ENCODE peak calls at places on chromosomes 3 and 15, in eight cellular contexts. S is heart right ventricle; U is NT2/D1; N is fibroblast of lung; P is CD8-positive, alpha-beta memory T cell; Y is cardiac muscle cell; I is PC-9; D is H1. Q is an unnamed sample. For H3K4me1 and H3K27me3, the result is how much of the 10 kb centered on the place peaks cover.

GRCh38 chr15:93247466-93248121 is 158.6 kb upstream of the RGMA start:
- DNase-seq in S (no peak), U (no peak), N (no peak), P (no peak), Y (no peak), I (no peak), D (no peak), Q (no peak)

GRCh38 chr15:56149071-56149470 is 94.6 kb downstream of the RFX7 start:
- DNase-seq in S (no peak), U (no peak), N (peak), P (no peak), Y (peak), I (no peak), D (no peak), Q (no peak)

GRCh38 chr3:40333416-40333815 is 23.9 kb downstream of the EIF1B start:
- DNase-seq in S (peak), U (no peak), N (no peak), P (no peak), Y (no peak), I (no peak), D (no peak), Q (no peak)

GRCh38 chr3:129327510-129327909 is 48.8 kb downstream of the HMCES start:
- DNase-seq in S (no peak), U (no peak), N (no peak), P (no peak), Y (no peak), I (no peak), D (no peak), Q (no peak)

GRCh38 chr3:133038089-133038730 is at the start of gene TMEM108:
- DNase-seq in S (peak), U (peak), N (peak), P (no peak), Y (peak), I (no peak), D (peak), Q (no peak)

GRCh38 chr3:78256123-78256522 is 1216.2 kb downstream of the ROBO2 start:
- DNase-seq in S (no peak), U (no peak), N (no peak), P (no peak), Y (no peak), I (no peak), D (no peak), Q (no peak)

GRCh38 chr3:11568503-11569155 is 75.1 kb downstream of the VGLL4 start:
- DNase-seq in S (peak), U (no peak), N (peak), P (no peak), Y (peak), I (peak), D (no peak), Q (peak)

GRCh38 chr3:70832811-70833509 is 520.5 kb upstream of the MDFIC2 start:
- DNase-seq in S (no peak), U (no peak), N (peak), P (no peak), Y (peak), I (no peak), D (no peak), Q (no peak)

GRCh38 chr15:55707985-55708384 is 35.0 kb downstream of the PRTG start:
- DNase-seq in S (no peak), U (no peak), N (no peak), P (no peak), Y (no peak), I (no peak), D (no peak), Q (no peak)

GRCh38 chr3:115785782-115786181 is 162.5 kb downstream of the GAP43 start:
- DNase-seq in S (no peak), U (no peak), N (no peak), P (no peak), Y (no peak), I (no peak), D (no peak), Q (no peak)

GRCh38 chr15:38535451-38536200 is 29.0 kb downstream of the RASGRP1 start:
- DNase-seq in S (no peak), U (no peak), N (no peak), P (no peak), Y (no peak), I (no peak), D (no peak), Q (no peak)

GRCh38 chr3:187931111-187931510 is 185.8 kb upstream of the BCL6 start:
- DNase-seq in S (no peak), U (no peak), N (no peak), P (no peak), Y (no peak), I (no peak), D (no peak), Q (no peak)

GRCh38 chr3:100090669-100091005 is 23.7 kb downstream of the FILIP1L start:
- DNase-seq in S (no peak), U (no peak), N (no peak), P (no peak), Y (no peak), I (no peak), D (no peak), Q (no peak)

GRCh38 chr3:33115024-33115768 is 1.4 kb downstream of the CRTAP start:
- DNase-seq in S (peak), U (no peak), N (peak), P (no peak), Y (peak), I (peak), D (no peak), Q (peak)

GRCh38 chr3:36906504-36907149 is 38.2 kb downstream of the TRANK1 start:
- DNase-seq in S (no peak), U (no peak), N (peak), P (no peak), Y (peak), I (no peak), D (no peak), Q (no peak)

GRCh38 chr15:33701304-33701696 is 267.0 kb upstream of the CHRM5 start:
- DNase-seq in S (no peak), U (no peak), N (no peak), P (no peak), Y (no peak), I (no peak), D (no peak), Q (peak)

GRCh38 chr3:100590114-100590839 is 19.1 kb upstream of the ADGRG7 start:
- DNase-seq in S (peak), U (peak), N (peak), P (peak), Y (peak), I (peak), D (no peak), Q (peak)

GRCh38 chr3:122642935-122643334 is 37.7 kb upstream of the PARP14 start:
- DNase-seq in S (no peak), U (no peak), N (no peak), P (no peak), Y (no peak), I (no peak), D (no peak), Q (no peak)

GRCh38 chr3:121491683-121492082 is 54.1 kb downstream of the POLQ start:
- DNase-seq in S (no peak), U (no peak), N (no peak), P (no peak), Y (no peak), I (no peak), D (no peak), Q (no peak)

GRCh38 chr15:70234256-70234965 is 136.7 kb upstream of the TLE3 start:
- DNase-seq in S (no peak), U (no peak), N (peak), P (no peak), Y (peak), I (no peak), D (no peak), Q (no peak)

GRCh38 chr3:128867200-128868125 is 12.0 kb upstream of the ACAD9 start:
- DNase-seq in S (no peak), U (no peak), N (peak), P (no peak), Y (no peak), I (peak), D (no peak), Q (no peak)

GRCh38 chr15:100928632-100929280 is 9.6 kb downstream of the LRRK1 start:
- DNase-seq in S (no peak), U (no peak), N (no peak), P (no peak), Y (no peak), I (peak), D (no peak), Q (peak)
- H3K4me1 ChIP-seq in S (under half), U (under half), N (under half), P (under half), Y (under half), I (under half), D (under half), Q (under half)

GRCh38 chr15:48642795-48643194 is 2.7 kb downstream of the FBN1 start:
- DNase-seq in S (no peak), U (no peak), N (peak), P (no peak), Y (peak), I (no peak), D (no peak), Q (no peak)
- H3K27me3 ChIP-seq in S (under half), U (under half), N (under half), P (under half), Y (under half), I (under half), D (under half), Q (under half)

DNA sequence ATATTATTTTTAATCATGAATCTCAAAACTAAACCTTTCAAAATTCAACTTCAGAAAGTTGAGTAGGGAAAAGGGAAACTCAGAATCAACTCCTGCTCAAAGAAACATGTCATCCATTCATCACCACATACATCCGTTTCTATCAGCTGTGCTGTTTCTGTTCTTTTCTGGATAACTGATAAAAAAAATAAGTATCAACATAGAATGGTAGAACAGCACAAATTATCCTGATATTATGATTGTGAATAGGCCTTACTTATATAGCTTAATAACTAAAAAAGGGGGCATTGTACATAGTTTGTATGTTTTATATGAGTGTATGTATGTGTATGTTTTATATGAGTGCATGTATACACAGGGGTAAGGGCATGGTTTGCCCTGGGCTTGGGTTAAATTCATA is 3.1 kb downstream of the TM4SF1 start:
- DNase-seq in S (no peak), U (no peak), N (no peak), P (no peak), Y (peak), I (no peak), D (no peak), Q (no peak)
- H3K4me1 ChIP-seq in S (half or more), U (under half), N (under half), P (under half), Y (under half), I (half or more), D (under half), Q (half or more)

GRCh38 chr15:88603885-88604284 is 17.3 kb upstream of the AEN start:
- DNase-seq in S (no peak), U (no peak), N (no peak), P (no peak), Y (no peak), I (no peak), D (no peak), Q (no peak)
- H3K27me3 ChIP-seq in S (half or more), U (half or more), N (under half), P (half or more), Y (half or more), I (half or more), D (under half), Q (under half)

GRCh38 chr15:42608767-42609488 is 33.5 kb downstream of the STARD9 start:
- DNase-seq in S (no peak), U (no peak), N (no peak), P (no peak), Y (no peak), I (no peak), D (no peak), Q (no peak)

GRCh38 chr15:42608110-42608531 is 32.7 kb downstream of the STARD9 start:
- DNase-seq in S (peak), U (no peak), N (no peak), P (peak), Y (peak), I (no peak), D (no peak), Q (no peak)

GRCh38 chr15:42602501-42602900 is 27.1 kb downstream of the STARD9 start:
- DNase-seq in S (no peak), U (no peak), N (no peak), P (no peak), Y (no peak), I (no peak), D (no peak), Q (no peak)

GRCh38 chr15:42605281-42605744 is 29.9 kb downstream of the STARD9 start:
- DNase-seq in S (peak), U (no peak), N (peak), P (no peak), Y (peak), I (no peak), D (no peak), Q (no peak)

DNA sequence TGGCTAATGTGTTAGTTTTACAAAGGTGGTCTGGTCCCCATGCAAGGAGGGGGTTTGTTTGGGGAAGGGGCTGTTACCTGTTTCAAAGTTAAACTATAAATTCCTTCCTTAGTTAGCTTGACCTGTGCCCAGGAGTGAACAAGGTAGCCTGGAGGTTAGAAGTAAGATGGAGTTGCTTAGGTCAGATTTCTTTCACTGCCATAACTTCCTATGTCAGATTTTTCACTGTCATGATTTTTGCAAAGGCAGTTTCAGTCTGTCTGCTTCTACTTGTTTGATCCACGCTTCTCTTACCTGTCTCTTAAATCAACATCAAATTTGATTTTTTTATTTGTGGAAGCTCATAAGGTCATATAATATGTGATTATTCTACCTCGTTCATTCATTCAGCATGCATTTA is 28.6 kb downstream of the STARD9 start:
- DNase-seq in S (no peak), U (no peak), N (no peak), P (no peak), Y (no peak), I (no peak), D (no peak), Q (no peak)
- H3K4me1 ChIP-seq in S (half or more), U (under half), N (under half), P (under half), Y (under half), I (under half), D (under half), Q (under half)

Q was measured in PC-3.